ENCODE peak calls at places on chromosome 5, in eight cellular contexts. M, F, O, R, U, D, P and E are unnamed samples.
A peak's percentile ranks its signal among the peaks of the same experiment; 100 is the strongest.

GRCh38 chr5:115888027-115888426 is 46.3 kb downstream of the AP3S1 start:
- DNase-seq in D (no peak), U (no peak), R (no peak), P (no peak), M (no peak), O (no peak), F (peak; percentile 24), E (peak; percentile 6)

GRCh38 chr5:31730139-31730538 is 91.2 kb downstream of the PDZD2 start:
- DNase-seq in U (no peak), F (no peak), P (no peak), M (no peak), O (no peak), D (no peak), R (no peak), E (no peak)

GRCh38 chr5:32044904-32045303 is 129.2 kb downstream of the GOLPH3 start:
- DNase-seq in F (peak; percentile 34), D (no peak), U (no peak), M (peak; percentile 59), R (no peak), O (no peak), P (no peak), E (no peak)

GRCh38 chr5:138078006-138078643 is 5.7 kb upstream of the WNT8A start:
- DNase-seq in U (no peak), D (no peak), O (no peak), R (no peak), M (no peak), P (no peak), F (no peak), E (no peak)

GRCh38 chr5:172405226-172405625 is 49.1 kb downstream of the SH3PXD2B start:
- DNase-seq in R (no peak), M (no peak), D (no peak), O (no peak), F (no peak), P (no peak), U (no peak), E (no peak)

GRCh38 chr5:59042683-59043082 is 459.8 kb downstream of the RAB3C start:
- DNase-seq in P (no peak), M (no peak), O (no peak), F (no peak), D (no peak), U (no peak), R (no peak), E (no peak)

GRCh38 chr5:83003791-83004190 is 73.4 kb downstream of the TMEM167A start:
- DNase-seq in M (no peak), R (no peak), O (no peak), U (no peak), D (no peak), F (no peak), P (no peak), E (no peak)

GRCh38 chr5:137629646-137630045 is 106.2 kb downstream of the KLHL3 start:
- DNase-seq in F (peak; percentile 60), O (no peak), M (peak; percentile 45), D (peak; percentile 34), R (no peak), P (no peak), U (no peak), E (peak; percentile 70)

GRCh38 chr5:115184780-115185179 is 15.1 kb upstream of the TRIM36 start:
- DNase-seq in O (no peak), F (no peak), R (no peak), P (no peak), D (no peak), M (no peak), U (no peak), E (no peak)

GRCh38 chr5:65086234-65086886 is 317.6 kb downstream of the CWC27 start:
- DNase-seq in D (no peak), O (no peak), U (no peak), M (no peak), P (no peak), F (no peak), R (no peak), E (no peak)

GRCh38 chr5:78251663-78252284 is 42.7 kb downstream of the AP3B1 start:
- DNase-seq in P (no peak), F (no peak), U (no peak), M (no peak), D (no peak), O (no peak), R (no peak), E (no peak)

GRCh38 chr5:157607371-157608161 is 32.0 kb upstream of the ADAM19 start:
- DNase-seq in P (no peak), D (no peak), M (peak; percentile 23), U (no peak), O (no peak), R (no peak), F (peak; percentile 55), E (peak; percentile 77)

GRCh38 chr5:77853353-77853907 is 77.3 kb upstream of the TBCA start:
- DNase-seq in D (no peak), F (no peak), U (no peak), P (no peak), R (no peak), O (no peak), M (no peak), E (no peak)

GRCh38 chr5:33282157-33282556 is 158.6 kb upstream of the TARS1 start:
- DNase-seq in U (no peak), P (no peak), O (no peak), M (no peak), F (no peak), D (no peak), R (no peak), E (no peak)

GRCh38 chr5:67052034-67052433 is 144.6 kb downstream of the CD180 start:
- DNase-seq in D (no peak), O (no peak), U (no peak), P (no peak), F (no peak), R (no peak), M (no peak), E (no peak)

GRCh38 chr5:67047616-67048015 is 149.0 kb downstream of the CD180 start:
- DNase-seq in D (no peak), F (no peak), R (no peak), U (no peak), O (no peak), P (no peak), M (no peak), E (no peak)

GRCh38 chr5:67051164-67051563 is 145.4 kb downstream of the CD180 start:
- DNase-seq in M (no peak), F (no peak), P (no peak), D (no peak), R (no peak), U (no peak), O (no peak), E (no peak)

GRCh38 chr5:67050635-67051034 is 146.0 kb downstream of the CD180 start:
- DNase-seq in D (no peak), F (no peak), M (no peak), R (no peak), U (no peak), O (no peak), P (no peak), E (no peak)

DNA sequence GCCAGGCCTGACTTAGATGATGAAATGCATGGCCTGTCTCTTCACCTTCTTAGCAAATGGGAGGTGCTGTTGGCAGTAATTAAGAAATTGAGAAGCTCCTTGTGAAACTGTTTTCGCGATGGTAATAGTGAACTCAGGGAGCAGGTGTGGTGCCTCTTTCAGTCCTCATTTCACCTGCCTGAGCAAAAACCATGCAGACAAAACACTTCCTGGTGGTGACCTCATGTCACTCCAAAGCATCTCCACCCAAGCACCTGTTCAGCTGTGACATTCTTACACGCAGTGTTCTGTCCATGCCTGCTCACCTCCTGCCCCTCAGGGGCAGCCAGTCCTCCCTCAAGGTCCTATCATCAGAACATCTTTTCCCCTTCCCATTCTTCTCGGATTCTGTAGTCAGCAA is 146.5 kb downstream of the CD180 start:
- DNase-seq in R (no peak), M (no peak), O (no peak), D (no peak), P (no peak), F (no peak), U (no peak), E (no peak)
- TF ChIP-seq POLR2A in R (no peak), M (no peak), O (no peak), D (no peak), P (no peak), F (no peak), U (no peak), E (no peak)

DNA sequence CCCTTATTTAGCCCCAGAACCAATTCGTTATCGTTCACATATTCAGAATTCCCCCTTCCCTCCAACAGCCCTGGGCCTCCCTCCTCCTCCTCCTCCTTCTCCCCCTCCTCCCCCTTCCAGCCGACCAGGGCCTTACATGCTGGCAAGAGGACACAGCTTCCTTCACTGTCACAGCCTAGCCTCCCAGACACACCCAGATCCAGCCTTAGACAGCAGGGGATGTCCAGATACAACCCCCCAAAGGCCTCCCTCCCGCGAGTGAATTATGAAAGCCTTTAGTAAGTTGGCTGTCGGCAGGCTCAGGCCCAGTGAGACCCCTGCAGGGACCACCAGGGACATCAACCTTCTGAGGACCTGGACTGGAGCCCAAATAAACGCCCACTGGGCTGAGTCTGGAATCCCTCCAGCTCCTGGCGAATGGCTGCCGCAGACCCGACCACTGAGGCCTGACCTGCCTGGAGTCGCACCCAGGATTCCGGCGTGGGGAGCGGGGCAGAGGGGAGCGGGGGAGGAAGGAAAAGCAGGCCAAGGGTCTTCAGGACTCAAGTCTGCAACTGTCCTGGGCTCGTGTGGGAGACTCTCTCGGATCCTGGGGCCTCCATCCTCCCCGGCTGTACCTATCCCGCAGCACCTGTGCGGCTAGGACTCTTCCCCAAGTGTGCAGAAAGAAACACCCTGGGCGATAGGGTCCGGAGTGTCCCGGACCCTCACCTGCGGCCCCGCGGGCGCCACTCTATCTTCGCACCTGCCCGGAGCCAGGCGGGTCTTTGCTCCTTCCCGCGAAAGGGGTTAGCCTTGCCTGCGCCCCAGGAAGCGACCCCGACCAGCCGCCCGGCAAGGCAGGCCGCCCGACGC is 735 bp downstream of the SEPTIN8 start:
- DNase-seq in D (no peak), O (peak; percentile 55), U (no peak), P (no peak), M (no peak), F (peak; percentile 33), R (no peak), E (peak; percentile 66)
- TF ChIP-seq POLR2A in D (no peak), O (no peak), U (no peak), P (no peak), M (no peak), F (no peak), R (no peak), E (no peak)

DNA sequence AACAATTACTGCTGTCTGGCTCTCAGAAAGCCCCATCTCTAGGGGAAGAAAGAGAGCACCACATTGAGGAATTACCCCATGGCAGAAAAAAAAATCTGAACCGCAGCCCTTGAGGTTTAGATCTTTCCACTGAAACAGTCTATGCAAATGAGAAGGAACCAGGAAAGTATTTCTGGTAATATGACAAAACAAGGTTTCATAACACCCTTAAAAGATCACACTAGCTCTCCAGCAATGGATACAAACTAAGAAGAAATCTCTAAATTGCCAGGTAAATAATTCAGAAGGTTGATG is 427.1 kb downstream of the PRELID2 start:
- DNase-seq in U (no peak), F (no peak), D (no peak), R (no peak), M (no peak), P (no peak), O (no peak), E (no peak)
- TF ChIP-seq POLR2A in U (no peak), F (no peak), D (no peak), R (no peak), M (no peak), P (no peak), O (no peak), E (no peak)

GRCh38 chr5:178486305-178486704 is 103.9 kb downstream of the COL23A1 start:
- DNase-seq in F (no peak), U (no peak), R (no peak), D (no peak), O (no peak), M (no peak), P (no peak), E (no peak)
- TF ChIP-seq POLR2A in F (no peak), U (no peak), R (no peak), D (no peak), O (no peak), M (no peak), P (no peak), E (no peak)

GRCh38 chr5:9605041-9605440 is 25.1 kb downstream of the TAS2R1 start:
- DNase-seq in P (no peak), D (no peak), M (no peak), R (no peak), F (no peak), O (no peak), U (no peak), E (no peak)
- TF ChIP-seq POLR2A in P (no peak), D (no peak), M (no peak), R (no peak), F (no peak), O (no peak), U (no peak), E (no peak)